ENCODE peak calls at places on chromosomes 12 and 14, in ten cellular contexts. W, V, G, J, C, P, E, L, B and A are unnamed samples.

GRCh38 chr14:106506901-106507305 is 980.5 kb downstream of the TMEM121 start:
- DNase-seq in W (no peak), V (no peak), G (no peak), J (no peak), C (no peak), P (peak; percentile 37), E (no peak), L (no peak), B (no peak), A (no peak)

GRCh38 chr12:79408665-79409064 is 282.1 kb downstream of the PAWR start:
- DNase-seq in W (no peak), V (no peak), G (no peak), J (no peak), C (peak; percentile 18), P (no peak), E (no peak), L (no peak), B (no peak), A (no peak)

GRCh38 chr12:93662961-93663728 is 14.0 kb upstream of the CRADD start:
- DNase-seq in W (no peak), V (no peak), G (no peak), J (no peak), C (no peak), P (no peak), E (no peak), L (no peak), B (no peak), A (no peak)

GRCh38 chr12:120317258-120318105 is 10.1 kb downstream of the PLA2G1B start:
- DNase-seq in W (peak; percentile 99), V (peak; percentile 99), G (peak; percentile 100), J (peak; percentile 97), C (peak; percentile 100), P (peak; percentile 99), E (peak; percentile 100), L (peak; percentile 100), B (peak; percentile 99), A (peak; percentile 100)

GRCh38 chr12:6158749-6159148 is 34.3 kb upstream of the VWF start:
- DNase-seq in W (no peak), V (no peak), G (no peak), J (no peak), C (no peak), P (no peak), E (no peak), L (no peak), B (no peak), A (no peak)

GRCh38 chr12:57368349-57369095 is 62.3 kb downstream of the R3HDM2 start:
- DNase-seq in W (peak; percentile 77), V (no peak), G (no peak), J (no peak), C (no peak), P (no peak), E (no peak), L (no peak), B (peak; percentile 80), A (no peak)

GRCh38 chr12:663293-663871 is at the start of gene NINJ2:
- DNase-seq in W (no peak), V (no peak), G (no peak), J (no peak), C (no peak), P (no peak), E (no peak), L (no peak), B (peak; percentile 44), A (no peak)

GRCh38 chr12:90936230-90937005 is 18.6 kb downstream of the CCER1 start:
- DNase-seq in W (no peak), V (no peak), G (no peak), J (no peak), C (no peak), P (no peak), E (no peak), L (no peak), B (no peak), A (no peak)

GRCh38 chr12:75635606-75636444 is 124.4 kb upstream of the KRR1 start:
- DNase-seq in W (peak; percentile 75), V (no peak), G (no peak), J (no peak), C (no peak), P (no peak), E (no peak), L (no peak), B (peak; percentile 78), A (no peak)

GRCh38 chr14:56490379-56490778 is 89.2 kb upstream of the TMEM260 start:
- DNase-seq in W (peak; percentile 9), V (no peak), G (no peak), J (peak; percentile 30), C (peak; percentile 31), P (no peak), E (no peak), L (no peak), B (peak; percentile 57), A (no peak)

GRCh38 chr12:128402481-128402880 is 135.5 kb downstream of the TMEM132C start:
- DNase-seq in W (no peak), V (no peak), G (no peak), J (no peak), C (no peak), P (no peak), E (no peak), L (no peak), B (no peak), A (no peak)

GRCh38 chr14:25381498-25381897 is 331.6 kb upstream of the STXBP6 start:
- DNase-seq in W (no peak), V (no peak), G (no peak), J (no peak), C (no peak), P (no peak), E (no peak), L (no peak), B (no peak), A (no peak)

GRCh38 chr14:103519043-103519836 is 3.4 kb downstream of the CKB start:
- DNase-seq in W (peak; percentile 26), V (peak; percentile 45), G (no peak), J (no peak), C (no peak), P (no peak), E (peak; percentile 76), L (peak; percentile 64), B (peak; percentile 33), A (peak; percentile 72)

GRCh38 chr12:72330291-72330690 is 58.1 kb downstream of the TRHDE start:
- DNase-seq in W (peak; percentile 83), V (no peak), G (no peak), J (no peak), C (no peak), P (no peak), E (no peak), L (no peak), B (peak; percentile 0), A (no peak)

GRCh38 chr14:26601856-26602255 is 4.0 kb upstream of the NOVA1 start:
- DNase-seq in W (no peak), V (no peak), G (no peak), J (no peak), C (no peak), P (no peak), E (no peak), L (no peak), B (no peak), A (no peak)

GRCh38 chr12:89575405-89575804 is 49.6 kb upstream of the POC1B start:
- DNase-seq in W (no peak), V (no peak), G (no peak), J (no peak), C (no peak), P (no peak), E (no peak), L (no peak), B (no peak), A (no peak)

GRCh38 chr14:95915326-95915725 is 38.7 kb downstream of the TUNAR start:
- DNase-seq in W (no peak), V (no peak), G (no peak), J (no peak), C (no peak), P (no peak), E (no peak), L (no peak), B (no peak), A (no peak)

GRCh38 chr12:98725481-98726247 is 80.6 kb downstream of the APAF1 start:
- DNase-seq in W (peak; percentile 65), V (no peak), G (peak; percentile 44), J (peak; percentile 35), C (peak; percentile 39), P (no peak), E (no peak), L (no peak), B (peak; percentile 71), A (no peak)

GRCh38 chr14:61663312-61663974 is 31.9 kb upstream of the HIF1A start:
- DNase-seq in W (no peak), V (no peak), G (no peak), J (no peak), C (no peak), P (no peak), E (no peak), L (no peak), B (no peak), A (no peak)

GRCh38 chr12:30330565-30330964 is 365.1 kb downstream of the IPO8 start:
- DNase-seq in W (no peak), V (no peak), G (no peak), J (no peak), C (no peak), P (no peak), E (no peak), L (no peak), B (no peak), A (no peak)

GRCh38 chr12:127559349-127560040 is 707.5 kb upstream of the TMEM132C start:
- DNase-seq in W (peak; percentile 81), V (no peak), G (no peak), J (peak; percentile 96), C (peak; percentile 78), P (no peak), E (no peak), L (no peak), B (peak; percentile 44), A (no peak)

GRCh38 chr12:97837401-97837800 is 374.8 kb downstream of the RMST start:
- DNase-seq in W (peak; percentile 61), V (no peak), G (no peak), J (no peak), C (no peak), P (no peak), E (no peak), L (no peak), B (peak; percentile 31), A (no peak)